ENCODE peak calls at places on chromosomes 12 and 14, in ten cellular contexts. T is heart left ventricle; W is adrenal gland; J is GM23248; K is gastrocnemius medialis; A is uterus; L is astrocyte; S is RWPE2; F is tibial artery; C is CD8-positive, alpha-beta memory T cell. X is an unnamed sample.

GRCh38 chr12:8508912-8509841 is 4.1 kb upstream of the CLEC4D start:
- DNase-seq in C (no peak), K (no peak), W (no peak), A (no peak), L (no peak), J (no peak), F (no peak), S (no peak), T (no peak), X (no peak)

GRCh38 chr12:93098077-93098476 is 169.0 kb upstream of the EEA1 start:
- DNase-seq in K (no peak), L (no peak), J (peak; percentile 42), F (peak; percentile 71), S (no peak), A (peak; percentile 27), T (peak; percentile 37), C (peak; percentile 58), W (peak; percentile 70), X (peak; percentile 50)

GRCh38 chr12:114096461-114096860 is 130.3 kb upstream of the RBM19 start:
- DNase-seq in L (no peak), S (no peak), J (peak; percentile 80), K (no peak), W (no peak), A (no peak), F (no peak), C (no peak), T (no peak), X (no peak)

GRCh38 chr12:28568709-28569108 is 378.5 kb downstream of the CCDC91 start:
- DNase-seq in S (no peak), F (no peak), L (peak; percentile 73), J (peak; percentile 37), A (no peak), K (no peak), C (no peak), T (no peak), W (no peak), X (no peak)

GRCh38 chr14:103123634-103124500 is 606 bp downstream of the TNFAIP2 start:
- DNase-seq in T (peak; percentile 69), F (peak; percentile 72), J (peak; percentile 76), L (no peak), K (no peak), W (peak; percentile 58), S (no peak), A (peak; percentile 74), C (no peak), X (no peak)

GRCh38 chr12:16972923-16973770 is 367.2 kb upstream of the LMO3 start:
- DNase-seq in T (no peak), F (no peak), S (no peak), J (no peak), A (no peak), W (no peak), L (no peak), C (no peak), K (no peak), X (no peak)

GRCh38 chr14:55519473-55520080 is 60.4 kb upstream of the KTN1 start:
- DNase-seq in A (no peak), J (no peak), K (no peak), S (no peak), L (no peak), T (no peak), C (no peak), W (no peak), F (no peak), X (no peak)

GRCh38 chr12:14949631-14950030 is 11.3 kb upstream of the ERP27 start:
- DNase-seq in J (no peak), L (no peak), C (peak; percentile 23), W (no peak), A (no peak), F (no peak), K (no peak), S (no peak), T (no peak), X (no peak)

GRCh38 chr14:103871596-103872480 is 24.5 kb upstream of the PPP1R13B start:
- DNase-seq in T (peak; percentile 84), C (peak; percentile 78), K (peak; percentile 14), A (peak; percentile 48), F (no peak), W (no peak), S (peak; percentile 79), J (peak; percentile 27), L (no peak), X (peak; percentile 70)

GRCh38 chr14:21201732-21202462 is 46.0 kb upstream of the OR5AU1 start:
- DNase-seq in W (no peak), J (peak; percentile 29), A (no peak), L (no peak), C (no peak), F (no peak), T (no peak), K (no peak), S (no peak), X (no peak)

GRCh38 chr12:60832300-60832699 is 1236.5 kb downstream of the SLC16A7 start:
- DNase-seq in L (no peak), A (no peak), T (no peak), C (no peak), F (no peak), J (no peak), S (no peak), W (no peak), K (no peak), X (no peak)

GRCh38 chr12:120614873-120615272 is 25.6 kb upstream of the CABP1 start:
- DNase-seq in J (no peak), A (no peak), F (no peak), C (no peak), T (no peak), L (no peak), K (no peak), W (no peak), S (no peak), X (no peak)

GRCh38 chr12:120620624-120621023 is 19.8 kb upstream of the CABP1 start:
- DNase-seq in J (no peak), T (no peak), K (no peak), L (no peak), C (no peak), A (no peak), S (no peak), W (no peak), F (no peak), X (no peak)

DNA sequence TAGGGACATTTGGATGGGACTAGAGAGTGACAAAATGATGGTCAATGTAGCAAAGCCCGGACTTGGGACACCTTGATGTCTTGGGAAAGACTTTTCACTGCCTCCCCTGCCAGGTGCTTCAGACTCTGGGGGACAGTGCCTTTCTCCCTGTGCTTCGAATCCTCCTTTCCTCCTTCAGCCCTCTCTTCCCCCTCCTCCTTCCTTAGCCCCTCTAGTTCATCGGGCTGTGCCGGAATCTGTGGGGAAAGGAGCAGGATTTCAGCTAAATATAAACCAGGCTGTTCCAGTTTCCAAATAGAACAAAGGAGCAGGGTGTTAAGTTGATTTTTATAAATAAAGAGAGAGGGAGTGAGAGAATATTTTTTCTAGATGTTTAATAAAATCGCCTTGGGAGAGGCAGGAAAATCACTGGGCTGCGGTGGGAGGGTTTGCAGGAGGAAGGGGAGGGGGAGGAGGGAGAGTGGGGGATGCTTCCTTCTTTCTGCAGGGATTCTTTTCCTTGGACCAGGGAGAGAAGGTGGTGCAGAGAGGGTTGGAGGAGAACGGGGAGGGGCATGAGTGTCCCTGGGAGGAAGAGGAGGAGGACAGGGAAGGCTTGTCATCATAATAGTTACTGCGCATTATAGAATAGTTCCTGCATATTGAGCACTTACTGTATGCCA is 21.3 kb upstream of the CABP1 start:
- DNase-seq in C (no peak), J (no peak), T (no peak), K (no peak), W (no peak), A (no peak), F (no peak), L (no peak), S (no peak), X (no peak)
- H3K27ac ChIP-seq in C (no peak overlapping the region), J (no peak overlapping the region), T (no peak overlapping the region), K (no peak overlapping the region), W (no peak overlapping the region), A (no peak overlapping the region), F (no peak overlapping the region), L (no peak overlapping the region), S (no peak overlapping the region), X (no peak overlapping the region)

DNA sequence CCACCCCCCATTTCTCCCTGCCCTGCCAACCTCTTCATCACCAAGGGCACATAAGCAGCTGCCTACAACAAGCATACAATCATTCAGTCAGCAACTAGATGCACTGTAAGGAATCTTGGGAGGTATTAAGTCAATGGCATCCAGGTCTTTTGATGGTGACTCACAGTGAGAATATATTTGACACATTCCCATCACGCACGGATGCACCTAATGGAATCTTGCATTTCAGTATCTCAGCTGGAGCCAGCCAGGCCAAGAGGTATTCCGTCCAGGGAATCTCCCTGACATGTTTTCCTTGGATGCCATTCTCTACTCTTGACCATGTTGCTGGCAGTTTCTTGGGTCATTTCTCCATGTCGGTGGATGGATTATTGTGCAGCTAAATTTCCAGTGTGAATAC is 73.9 kb upstream of the CAPRIN2 start:
- DNase-seq in C (no peak), K (no peak), S (no peak), T (no peak), A (no peak), F (no peak), J (no peak), W (no peak), L (peak; percentile 65), X (no peak)
- H3K9me3 ChIP-seq in C (no peaks in the 10 kb centered on the region), K (no peaks in the 10 kb centered on the region), S (no peaks in the 10 kb centered on the region), T (no peaks in the 10 kb centered on the region), A (no peaks in the 10 kb centered on the region), F (no peaks in the 10 kb centered on the region), J (no peaks in the 10 kb centered on the region), W (no peaks in the 10 kb centered on the region), L (peaks cover 4% of the 10 kb centered on the region), X (no peaks in the 10 kb centered on the region)

DNA sequence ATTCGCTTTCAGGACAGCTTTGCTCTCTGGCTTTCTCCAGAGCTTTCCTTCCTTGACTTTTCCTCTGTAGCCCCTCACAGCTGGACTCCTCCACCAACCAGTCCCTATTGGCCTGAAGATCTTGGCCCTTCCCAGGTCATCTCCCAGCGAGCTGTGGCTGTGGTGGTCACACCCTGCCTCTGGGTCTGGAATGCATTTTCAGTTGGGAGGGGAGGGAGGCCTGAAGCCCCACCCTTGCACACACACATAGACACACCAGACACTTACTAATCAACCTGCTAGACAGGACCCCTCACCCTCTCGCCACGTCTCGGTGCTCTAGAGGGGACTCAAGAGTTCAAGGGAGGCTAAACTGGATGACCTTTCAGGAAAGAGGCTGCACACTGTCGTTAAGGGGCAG is 13.9 kb downstream of the JDP2 start:
- DNase-seq in W (no peak), K (no peak), S (no peak), A (no peak), J (peak; percentile 50), F (no peak), T (no peak), L (no peak), C (no peak), X (no peak)
- H3K4me1 ChIP-seq in W (peaks cover 28% of the 10 kb centered on the region), K (peaks cover 83% of the 10 kb centered on the region), S (no peaks in the 10 kb centered on the region), A (peaks cover 4% of the 10 kb centered on the region), J (peaks cover 52% of the 10 kb centered on the region), F (no peaks in the 10 kb centered on the region), T (peaks cover 59% of the 10 kb centered on the region), L (no peaks in the 10 kb centered on the region), C (no peaks in the 10 kb centered on the region), X (no peaks in the 10 kb centered on the region)

DNA sequence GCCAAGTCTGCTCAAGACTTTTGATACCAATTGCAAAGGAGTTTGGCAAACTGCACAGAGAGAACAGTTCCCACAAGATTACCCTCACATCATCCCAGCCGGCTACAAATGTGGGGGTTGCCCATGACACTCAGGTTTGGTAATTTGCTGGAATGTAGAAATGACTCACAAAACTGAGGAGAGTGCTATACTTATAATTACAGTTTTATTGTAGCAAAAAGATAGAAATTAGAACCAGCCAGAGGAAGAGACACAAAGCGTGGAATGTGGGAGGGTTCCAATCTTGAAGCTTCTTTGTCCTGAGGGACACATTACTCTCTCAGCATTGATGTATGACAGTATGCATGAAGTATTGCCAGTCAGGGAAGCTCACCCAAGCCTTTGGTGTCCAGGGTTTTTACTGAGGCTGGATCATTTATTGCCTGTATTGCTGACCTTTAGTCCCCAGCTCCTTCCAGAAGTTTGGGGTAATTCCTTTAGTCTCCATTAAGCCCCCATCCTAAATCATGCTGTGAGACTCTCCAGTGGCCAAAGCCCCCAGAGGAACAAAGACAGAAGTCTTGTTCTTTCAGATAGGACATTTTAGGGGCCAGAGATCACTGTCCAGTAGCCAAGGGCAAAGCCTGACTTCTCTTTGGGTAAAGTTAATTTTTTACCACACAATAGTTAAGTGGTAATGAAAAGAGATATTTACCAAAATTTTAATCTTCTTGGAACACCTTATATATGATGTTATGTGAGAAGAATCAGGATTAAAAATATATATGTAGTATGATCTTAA is 9.9 kb downstream of the TBK1 start:
- DNase-seq in T (no peak), W (peak; percentile 34), J (peak; percentile 96), K (no peak), S (no peak), L (peak; percentile 83), A (no peak), F (no peak), C (no peak), X (no peak)
- H3K27ac ChIP-seq in T (no peak overlapping the region), W (no peak overlapping the region), J (peak overlapping the region; percentile 80), K (no peak overlapping the region), S (peak overlapping the region; percentile 40), L (peak overlapping the region; percentile 77), A (no peak overlapping the region), F (no peak overlapping the region), C (no peak overlapping the region), X (no peak overlapping the region)

X was measured in CD4-positive, alpha-beta memory T cell.